ENCODE peak calls at places on chromosomes 4 and X, in seven cellular contexts. Y is AG10803, P is cardiac muscle cell, L is heart right ventricle, M is endodermal cell, B is nephron progenitor cell, O is NB4. V is an unnamed sample.

GRCh38 chr4:94365304-94365703 is 22.7 kb upstream of the HPGDS start:
- DNase-seq in Y (no peak), P (no peak), M (no peak), O (no peak), L (no peak), B (no peak), V (peak; percentile 14)

GRCh38 chr4:6655924-6656323 is 15.4 kb downstream of the MRFAP1 start:
- DNase-seq in B (no peak), Y (no peak), P (no peak), O (no peak), M (no peak), L (no peak), V (no peak)

GRCh38 chr4:185061610-185062009 is 43.3 kb downstream of the HELT start:
- DNase-seq in Y (no peak), B (no peak), L (no peak), O (no peak), M (no peak), P (no peak), V (no peak)

GRCh38 chr4:105551968-105552746 is at the start of gene ARHGEF38:
- DNase-seq in Y (peak; percentile 27), M (peak; percentile 66), B (no peak), P (peak; percentile 2), O (no peak), L (no peak), V (peak; percentile 25)

GRCh38 chr4:10347815-10348214 is 109.4 kb downstream of the ZNF518B start:
- DNase-seq in O (no peak), L (no peak), P (no peak), Y (no peak), M (no peak), B (no peak), V (no peak)

GRCh38 chrX:1011632-1012283 is 200.7 kb downstream of the CRLF2 start:
- DNase-seq in P (no peak), L (no peak), M (no peak), Y (no peak), O (peak; percentile 3), B (no peak), V (no peak)

GRCh38 chr4:156723951-156724668 is 247.5 kb downstream of the PDGFC start:
- DNase-seq in L (no peak), M (no peak), B (no peak), O (no peak), Y (no peak), P (no peak), V (no peak)

GRCh38 chr4:42600578-42600977 is 56.3 kb downstream of the ATP8A1 start:
- DNase-seq in L (no peak), M (no peak), B (no peak), P (no peak), O (no peak), Y (no peak), V (no peak)

GRCh38 chrX:135345328-135345645 is 36.0 kb downstream of the ETDC start:
- DNase-seq in M (no peak), Y (peak; percentile 70), L (peak; percentile 48), O (no peak), P (peak; percentile 67), B (peak; percentile 7), V (peak; percentile 63)

GRCh38 chr4:140250989-140251552 is 97.1 kb upstream of the MAML3 start:
- DNase-seq in B (peak; percentile 20), O (peak; percentile 73), Y (peak; percentile 44), P (no peak), L (no peak), M (no peak), V (no peak)

GRCh38 chr4:164952551-164952950 is 24.9 kb downstream of the TRIM61 start:
- DNase-seq in B (no peak), O (no peak), L (no peak), M (peak; percentile 13), Y (no peak), P (no peak), V (no peak)

GRCh38 chr4:5893013-5893580 is at the start of gene CRMP1:
- DNase-seq in L (peak; percentile 34), B (peak; percentile 85), P (peak; percentile 19), O (no peak), Y (no peak), M (peak; percentile 94), V (no peak)

GRCh38 chr4:83643036-83643435 is 107.1 kb downstream of the GPAT3 start:
- DNase-seq in O (no peak), B (no peak), P (no peak), M (no peak), L (no peak), Y (no peak), V (no peak)

DNA sequence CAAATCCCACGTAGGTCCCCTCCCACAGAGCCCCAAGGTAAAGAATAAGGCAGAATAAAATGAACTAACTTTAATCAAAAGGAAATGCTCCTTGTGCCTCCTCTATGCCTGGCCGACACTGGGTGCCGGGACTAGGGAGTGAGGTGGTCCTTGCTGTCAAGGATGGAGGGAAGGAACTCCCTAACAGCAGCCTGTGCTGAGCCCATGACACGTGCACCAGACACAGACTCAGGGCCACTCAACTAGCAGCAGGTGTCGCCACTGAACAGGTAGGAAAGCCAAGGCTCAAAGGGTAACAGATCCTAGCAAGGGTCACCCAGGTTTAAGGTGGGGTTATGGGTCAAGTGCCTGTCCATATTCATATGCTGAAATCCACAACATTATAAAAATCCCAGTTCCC is 29.2 kb downstream of the MSX1 start:
- DNase-seq in M (peak; percentile 56), O (no peak), B (no peak), L (no peak), P (no peak), Y (no peak), V (no peak)
- TF ChIP-seq CTCF in M (peak; percentile 44), O (no peak), B (no peak), L (no peak), P (no peak), Y (no peak), V (no peak)

DNA sequence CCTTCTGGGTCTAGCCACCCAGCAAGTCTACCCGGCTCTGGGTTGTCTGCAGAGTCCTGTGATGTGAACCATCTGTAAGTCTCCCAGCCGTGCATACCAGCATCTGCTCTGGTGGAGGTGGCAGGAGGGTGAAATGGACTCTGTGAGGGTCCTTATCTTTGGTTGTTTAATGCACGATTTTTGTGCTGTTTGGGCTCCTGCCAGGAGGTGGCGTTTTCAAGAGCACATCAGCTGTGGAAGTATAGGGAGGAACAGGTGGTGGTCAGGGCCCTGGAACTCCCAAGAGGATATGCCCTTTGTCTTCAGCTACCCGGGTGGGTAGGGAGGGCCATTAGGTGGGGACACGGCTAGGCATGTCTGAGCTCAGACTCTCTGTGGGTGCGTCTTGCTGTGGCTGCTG is 66.5 kb upstream of the ZFP42 start:
- DNase-seq in M (peak; percentile 86), P (no peak), B (no peak), Y (no peak), L (no peak), O (peak; percentile 12), V (no peak)
- TF ChIP-seq CTCF in M (peak; percentile 69), P (no peak), B (no peak), Y (no peak), L (no peak), O (peak; percentile 24), V (no peak)

GRCh38 chr4:108931926-108932325 is 169.1 kb upstream of the ETNPPL start:
- DNase-seq in P (no peak), M (no peak), L (no peak), O (no peak), Y (no peak), B (no peak), V (no peak)

GRCh38 chr4:108933046-108933445 is 170.2 kb upstream of the ETNPPL start:
- DNase-seq in M (no peak), L (no peak), P (no peak), Y (no peak), O (no peak), B (no peak), V (no peak)

GRCh38 chr4:108926058-108926457 is 163.2 kb upstream of the ETNPPL start:
- DNase-seq in L (no peak), M (no peak), Y (peak; percentile 36), B (no peak), P (peak; percentile 53), O (peak; percentile 10), V (no peak)

DNA sequence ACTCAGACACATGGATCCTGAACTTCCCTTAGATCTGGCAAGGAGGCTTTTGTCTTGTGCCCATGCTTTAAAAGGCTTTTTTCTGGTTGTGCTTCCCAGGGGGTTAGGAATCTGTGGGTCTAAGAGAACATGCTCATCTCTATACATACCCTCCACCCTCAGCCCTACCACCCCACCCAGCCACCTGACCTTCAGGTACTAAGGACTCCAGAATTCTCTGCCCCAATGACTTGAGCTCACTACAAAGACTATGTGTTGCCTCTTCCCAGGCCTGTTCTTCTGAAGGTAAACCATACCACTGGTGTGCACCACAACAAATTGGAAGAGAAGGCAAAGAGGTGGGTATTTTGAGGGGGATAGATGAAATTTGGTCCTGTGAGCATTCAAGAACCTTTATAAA is 167.3 kb upstream of the ETNPPL start:
- DNase-seq in O (no peak), M (no peak), Y (no peak), B (no peak), P (no peak), L (no peak), V (no peak)
- TF ChIP-seq CTCF in O (no peak), M (no peak), Y (no peak), B (no peak), P (no peak), L (no peak), V (no peak)

DNA sequence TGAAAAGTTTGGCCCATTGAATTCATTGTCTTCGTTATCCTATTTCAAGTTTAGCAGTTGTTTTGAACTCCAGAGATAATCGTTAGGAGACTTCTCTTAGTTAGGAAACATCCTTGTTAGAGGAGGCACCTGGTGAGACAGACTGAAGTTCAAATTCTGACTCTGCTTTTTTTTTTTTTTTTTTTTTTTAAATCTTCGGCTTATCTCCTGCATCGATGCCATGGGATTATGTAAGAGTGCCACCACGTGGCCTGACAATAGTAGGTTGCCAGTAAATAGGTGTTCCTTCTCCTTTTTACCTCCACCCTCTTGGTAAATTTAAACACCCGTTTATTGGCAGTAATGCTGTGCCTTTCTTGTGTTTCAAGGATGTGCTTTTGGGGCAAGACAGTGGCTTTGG is 149.3 kb downstream of the SOWAHB start:
- DNase-seq in Y (peak; percentile 30), L (no peak), B (no peak), M (peak; percentile 72), P (peak; percentile 48), O (peak; percentile 41), V (peak; percentile 62)
- TF ChIP-seq CTCF in Y (peak; percentile 24), L (no peak), B (peak; percentile 28), M (peak; percentile 64), P (peak; percentile 20), O (peak; percentile 15), V (peak; percentile 42)